ENCODE peak calls at places on chromosomes 4 and X, in seven cellular contexts. One of them, this sample, is unnamed.

GRCh38 chr4:31538877-31539276 is 818.7 kb downstream of the PCDH7 start:
- DNase-seq in mesenchymal stem cell: no peak
- DNase-seq in H1: no peak
- DNase-seq in IMR-90: no peak
- DNase-seq in H9: no peak
- DNase-seq in neuronal stem cell: no peak
- DNase-seq in trophoblast cell: no peak
- DNase-seq in this sample: peak

GRCh38 chr4:117324851-117325491 is 239.6 kb upstream of the TRAM1L1 start:
- DNase-seq in H1: no peak
- DNase-seq in H9: no peak
- DNase-seq in neuronal stem cell: no peak
- DNase-seq in mesenchymal stem cell: peak
- DNase-seq in trophoblast cell: peak
- DNase-seq in IMR-90: peak
- DNase-seq in this sample: no peak

GRCh38 chr4:146051724-146052396 is 113.2 kb upstream of the ZNF827 start:
- DNase-seq in trophoblast cell: peak
- DNase-seq in H1: no peak
- DNase-seq in mesenchymal stem cell: no peak
- DNase-seq in IMR-90: peak
- DNase-seq in neuronal stem cell: no peak
- DNase-seq in H9: no peak
- DNase-seq in this sample: no peak

GRCh38 chr4:169208090-169208455 is 62.7 kb downstream of the SH3RF1 start:
- DNase-seq in H1: no peak
- DNase-seq in trophoblast cell: no peak
- DNase-seq in IMR-90: no peak
- DNase-seq in mesenchymal stem cell: no peak
- DNase-seq in neuronal stem cell: peak
- DNase-seq in H9: no peak
- DNase-seq in this sample: no peak

GRCh38 chr4:78885598-78885997 is 53.6 kb downstream of the PAQR3 start:
- DNase-seq in neuronal stem cell: no peak
- DNase-seq in H9: no peak
- DNase-seq in trophoblast cell: peak
- DNase-seq in IMR-90: peak
- DNase-seq in mesenchymal stem cell: no peak
- DNase-seq in H1: no peak
- DNase-seq in this sample: no peak

GRCh38 chrX:97616883-97617510 is 733.3 kb downstream of the RPA4 start:
- DNase-seq in neuronal stem cell: no peak
- DNase-seq in H1: no peak
- DNase-seq in IMR-90: peak
- DNase-seq in mesenchymal stem cell: peak
- DNase-seq in H9: no peak
- DNase-seq in trophoblast cell: peak
- DNase-seq in this sample: peak

GRCh38 chr4:24974252-24974580 is 56.5 kb downstream of the LGI2 start:
- DNase-seq in mesenchymal stem cell: no peak
- DNase-seq in H1: no peak
- DNase-seq in H9: no peak
- DNase-seq in neuronal stem cell: no peak
- DNase-seq in IMR-90: no peak
- DNase-seq in trophoblast cell: no peak
- DNase-seq in this sample: no peak

GRCh38 chr4:14415146-14415545 is 587.1 kb upstream of the CPEB2 start:
- DNase-seq in H9: no peak
- DNase-seq in IMR-90: peak
- DNase-seq in trophoblast cell: no peak
- DNase-seq in mesenchymal stem cell: peak
- DNase-seq in H1: no peak
- DNase-seq in neuronal stem cell: peak
- DNase-seq in this sample: peak

GRCh38 chr4:184514121-184514988 is 40.0 kb upstream of the IRF2 start:
- DNase-seq in neuronal stem cell: no peak
- DNase-seq in trophoblast cell: peak
- DNase-seq in mesenchymal stem cell: peak
- DNase-seq in IMR-90: peak
- DNase-seq in H1: no peak
- DNase-seq in H9: no peak
- DNase-seq in this sample: peak

GRCh38 chr4:64747919-64748715 is 338.9 kb upstream of the TECRL start:
- DNase-seq in H1: no peak
- DNase-seq in trophoblast cell: no peak
- DNase-seq in H9: no peak
- DNase-seq in IMR-90: no peak
- DNase-seq in neuronal stem cell: no peak
- DNase-seq in mesenchymal stem cell: no peak
- DNase-seq in this sample: no peak

GRCh38 chr4:109302366-109303140 is at the start of gene COL25A1:
- DNase-seq in trophoblast cell: no peak
- DNase-seq in mesenchymal stem cell: peak
- DNase-seq in IMR-90: peak
- DNase-seq in neuronal stem cell: peak
- DNase-seq in H9: peak
- DNase-seq in H1: peak
- DNase-seq in this sample: peak

GRCh38 chr4:8238515-8239053 is 31.0 kb upstream of the HTRA3 start:
- DNase-seq in mesenchymal stem cell: no peak
- DNase-seq in H1: no peak
- DNase-seq in H9: peak
- DNase-seq in IMR-90: no peak
- DNase-seq in neuronal stem cell: peak
- DNase-seq in trophoblast cell: no peak
- DNase-seq in this sample: peak

GRCh38 chrX:87873347-87873941 is 355.8 kb downstream of the KLHL4 start:
- DNase-seq in trophoblast cell: no peak
- DNase-seq in H9: no peak
- DNase-seq in neuronal stem cell: no peak
- DNase-seq in IMR-90: no peak
- DNase-seq in mesenchymal stem cell: no peak
- DNase-seq in H1: no peak
- DNase-seq in this sample: no peak

GRCh38 chrX:12352922-12353321 is 214.6 kb downstream of the FRMPD4 start:
- DNase-seq in neuronal stem cell: no peak
- DNase-seq in IMR-90: no peak
- DNase-seq in H9: no peak
- DNase-seq in mesenchymal stem cell: no peak
- DNase-seq in trophoblast cell: no peak
- DNase-seq in H1: no peak
- DNase-seq in this sample: peak

GRCh38 chrX:39907964-39908616 is 189.7 kb downstream of the BCOR start:
- DNase-seq in mesenchymal stem cell: peak
- DNase-seq in H1: no peak
- DNase-seq in neuronal stem cell: no peak
- DNase-seq in H9: peak
- DNase-seq in trophoblast cell: peak
- DNase-seq in IMR-90: peak
- DNase-seq in this sample: peak

GRCh38 chr4:40749717-40750460 is at the start of gene NSUN7:
- DNase-seq in mesenchymal stem cell: peak
- DNase-seq in H9: peak
- DNase-seq in trophoblast cell: peak
- DNase-seq in IMR-90: no peak
- DNase-seq in neuronal stem cell: peak
- DNase-seq in H1: peak
- DNase-seq in this sample: peak

GRCh38 chr4:176340871-176341685 is 21.3 kb downstream of the SPCS3 start:
- DNase-seq in H1: no peak
- DNase-seq in trophoblast cell: peak
- DNase-seq in IMR-90: peak
- DNase-seq in H9: no peak
- DNase-seq in neuronal stem cell: peak
- DNase-seq in mesenchymal stem cell: peak
- DNase-seq in this sample: peak

GRCh38 chr4:107071108-107071507 is 35.0 kb upstream of the DKK2 start:
- DNase-seq in H9: no peak
- DNase-seq in neuronal stem cell: no peak
- DNase-seq in H1: no peak
- DNase-seq in mesenchymal stem cell: no peak
- DNase-seq in IMR-90: no peak
- DNase-seq in trophoblast cell: no peak
- DNase-seq in this sample: no peak

GRCh38 chrX:19799319-19800182 is 87.8 kb downstream of the SH3KBP1 start:
- DNase-seq in IMR-90: peak
- DNase-seq in neuronal stem cell: no peak
- DNase-seq in mesenchymal stem cell: no peak
- DNase-seq in trophoblast cell: no peak
- DNase-seq in H9: no peak
- DNase-seq in H1: no peak
- DNase-seq in this sample: no peak

GRCh38 chr4:174318829-174319764 is 35.4 kb downstream of the CEP44 start:
- DNase-seq in trophoblast cell: peak
- DNase-seq in H9: no peak
- DNase-seq in neuronal stem cell: peak
- DNase-seq in IMR-90: peak
- DNase-seq in H1: no peak
- DNase-seq in mesenchymal stem cell: peak
- DNase-seq in this sample: peak

GRCh38 chr4:152850377-152850776 is 70.6 kb downstream of the ARFIP1 start:
- DNase-seq in neuronal stem cell: no peak
- DNase-seq in IMR-90: peak
- DNase-seq in H9: peak
- DNase-seq in trophoblast cell: peak
- DNase-seq in mesenchymal stem cell: peak
- DNase-seq in H1: peak
- DNase-seq in this sample: peak

GRCh38 chr4:67700874-67701850 is at the start of gene UBA6:
- DNase-seq in trophoblast cell: peak
- DNase-seq in IMR-90: peak
- DNase-seq in mesenchymal stem cell: peak
- DNase-seq in H1: peak
- DNase-seq in H9: peak
- DNase-seq in neuronal stem cell: peak
- DNase-seq in this sample: peak

GRCh38 chr4:67699603-67700002 is 1.4 kb downstream of the UBA6 start:
- DNase-seq in H1: no peak
- DNase-seq in trophoblast cell: no peak
- DNase-seq in neuronal stem cell: no peak
- DNase-seq in mesenchymal stem cell: no peak
- DNase-seq in IMR-90: no peak
- DNase-seq in H9: no peak
- DNase-seq in this sample: no peak

GRCh38 chr4:67700119-67700873 is 659 bp downstream of the UBA6 start:
- DNase-seq in trophoblast cell: peak
- DNase-seq in mesenchymal stem cell: peak
- DNase-seq in H1: no peak
- DNase-seq in IMR-90: peak
- DNase-seq in neuronal stem cell: no peak
- DNase-seq in H9: no peak
- DNase-seq in this sample: no peak

GRCh38 chr4:67696061-67696460 is 4.9 kb downstream of the UBA6 start:
- DNase-seq in mesenchymal stem cell: no peak
- DNase-seq in H1: no peak
- DNase-seq in H9: no peak
- DNase-seq in IMR-90: no peak
- DNase-seq in trophoblast cell: no peak
- DNase-seq in neuronal stem cell: no peak
- DNase-seq in this sample: no peak

GRCh38 chr4:67697860-67698655 is 2.9 kb downstream of the UBA6 start:
- DNase-seq in mesenchymal stem cell: no peak
- DNase-seq in H9: no peak
- DNase-seq in H1: no peak
- DNase-seq in neuronal stem cell: no peak
- DNase-seq in trophoblast cell: no peak
- DNase-seq in IMR-90: no peak
- DNase-seq in this sample: no peak
- H2BK120ac ChIP-seq in mesenchymal stem cell: no peak
- H2BK120ac ChIP-seq in H9: no peak
- H2BK120ac ChIP-seq in H1: no peak
- H2BK120ac ChIP-seq in neuronal stem cell: no peak
- H2BK120ac ChIP-seq in trophoblast cell: no peak
- H2BK120ac ChIP-seq in IMR-90: no peak
- H2BK120ac ChIP-seq in this sample: no peak

GRCh38 chr4:170581969-170582368 is 492.2 kb upstream of the AADAT start:
- DNase-seq in IMR-90: no peak
- DNase-seq in neuronal stem cell: no peak
- DNase-seq in H1: no peak
- DNase-seq in mesenchymal stem cell: no peak
- DNase-seq in H9: no peak
- DNase-seq in trophoblast cell: peak
- DNase-seq in this sample: peak
- H3K23ac ChIP-seq in IMR-90: no peak
- H3K23ac ChIP-seq in neuronal stem cell: no peak
- H3K23ac ChIP-seq in H1: no peak
- H3K23ac ChIP-seq in mesenchymal stem cell: no peak
- H3K23ac ChIP-seq in H9: no peak
- H3K23ac ChIP-seq in trophoblast cell: no peak
- H3K23ac ChIP-seq in this sample: no peak

GRCh38 chr4:103885152-103885551 is 165.4 kb upstream of the TACR3 start:
- DNase-seq in H9: no peak
- DNase-seq in H1: no peak
- DNase-seq in mesenchymal stem cell: no peak
- DNase-seq in neuronal stem cell: no peak
- DNase-seq in IMR-90: no peak
- DNase-seq in trophoblast cell: no peak
- DNase-seq in this sample: no peak

GRCh38 chr4:103892616-103893015 is 172.8 kb upstream of the TACR3 start:
- DNase-seq in trophoblast cell: no peak
- DNase-seq in IMR-90: no peak
- DNase-seq in neuronal stem cell: no peak
- DNase-seq in H9: no peak
- DNase-seq in mesenchymal stem cell: no peak
- DNase-seq in H1: no peak
- DNase-seq in this sample: no peak

GRCh38 chr4:103887191-103887590 is 167.4 kb upstream of the TACR3 start:
- DNase-seq in IMR-90: no peak
- DNase-seq in trophoblast cell: no peak
- DNase-seq in H9: no peak
- DNase-seq in H1: no peak
- DNase-seq in neuronal stem cell: no peak
- DNase-seq in mesenchymal stem cell: no peak
- DNase-seq in this sample: no peak
- H2BK120ac ChIP-seq in IMR-90: no peak
- H2BK120ac ChIP-seq in trophoblast cell: no peak
- H2BK120ac ChIP-seq in H9: no peak
- H2BK120ac ChIP-seq in H1: no peak
- H2BK120ac ChIP-seq in neuronal stem cell: no peak
- H2BK120ac ChIP-seq in mesenchymal stem cell: no peak
- H2BK120ac ChIP-seq in this sample: no peak

GRCh38 chrX:25083661-25084060 is 67.9 kb upstream of the ARX start:
- DNase-seq in H1: no peak
- DNase-seq in neuronal stem cell: no peak
- DNase-seq in trophoblast cell: no peak
- DNase-seq in IMR-90: no peak
- DNase-seq in mesenchymal stem cell: no peak
- DNase-seq in H9: no peak
- DNase-seq in this sample: no peak

GRCh38 chrX:25079020-25079419 is 63.3 kb upstream of the ARX start:
- DNase-seq in H9: no peak
- DNase-seq in neuronal stem cell: no peak
- DNase-seq in H1: no peak
- DNase-seq in IMR-90: no peak
- DNase-seq in trophoblast cell: no peak
- DNase-seq in mesenchymal stem cell: no peak
- DNase-seq in this sample: peak

DNA sequence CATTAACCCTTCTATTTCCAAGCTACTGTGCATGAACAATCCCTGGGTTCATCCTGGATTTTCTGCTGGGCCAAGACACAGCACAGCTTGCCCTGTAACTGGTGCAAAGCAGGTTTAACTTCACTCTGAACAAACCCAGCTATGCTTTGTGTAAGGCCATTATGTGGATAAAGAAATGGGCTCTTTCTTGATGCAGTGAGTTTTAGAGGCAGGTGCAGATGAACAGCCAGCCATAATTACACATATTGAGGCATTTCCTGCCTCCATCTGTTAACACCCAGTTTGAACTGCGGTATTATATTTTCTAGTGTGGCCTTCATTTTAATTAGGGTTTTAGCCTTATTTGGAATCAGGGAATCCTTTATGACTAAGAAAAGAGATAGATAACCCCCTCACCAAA is 68.7 kb upstream of the ARX start:
- DNase-seq in neuronal stem cell: no peak
- DNase-seq in mesenchymal stem cell: no peak
- DNase-seq in trophoblast cell: no peak
- DNase-seq in H1: no peak
- DNase-seq in IMR-90: no peak
- DNase-seq in H9: no peak
- DNase-seq in this sample: no peak
- H3K23ac ChIP-seq in neuronal stem cell: no peak
- H3K23ac ChIP-seq in mesenchymal stem cell: no peak
- H3K23ac ChIP-seq in trophoblast cell: no peak
- H3K23ac ChIP-seq in H1: no peak
- H3K23ac ChIP-seq in IMR-90: no peak
- H3K23ac ChIP-seq in H9: no peak
- H3K23ac ChIP-seq in this sample: no peak

This sample was measured in mesendoderm.